ENCODE peak calls at places on chromosomes 4 and X, in six cellular contexts. P, V, D, A, L and E are unnamed samples.

GRCh38 chrX:105314468-105314867 is 94.0 kb upstream of the TEX13A start:
- DNase-seq in P (no peak), V (no peak), D (no peak), A (no peak), L (no peak), E (no peak)

GRCh38 chr4:90220453-90220852 is 93.3 kb downstream of the CCSER1 start:
- DNase-seq in P (no peak), V (no peak), D (no peak), A (no peak), L (no peak), E (no peak)

GRCh38 chrX:102063445-102064074 is 61.9 kb upstream of the TCEAL2 start:
- DNase-seq in P (no peak), V (no peak), D (no peak), A (no peak), L (no peak), E (no peak)

GRCh38 chr4:26884486-26884988 is 23.9 kb downstream of the STIM2 start:
- DNase-seq in P (no peak), V (no peak), D (no peak), A (no peak), L (no peak), E (no peak)

GRCh38 chrX:132488092-132488749 is 617 bp downstream of the MBNL3 start:
- DNase-seq in P (no peak), V (peak), D (peak), A (no peak), L (no peak), E (no peak)

GRCh38 chrX:118660085-118660484 is 67.3 kb upstream of the IL13RA1 start:
- DNase-seq in P (no peak), V (no peak), D (no peak), A (no peak), L (no peak), E (no peak)

GRCh38 chrX:10519278-10519677 is 101.1 kb downstream of the MID1 start:
- DNase-seq in P (no peak), V (no peak), D (no peak), A (no peak), L (no peak), E (no peak)

GRCh38 chr4:2335729-2336101 is 73.8 kb upstream of the MXD4 start:
- DNase-seq in P (no peak), V (no peak), D (no peak), A (no peak), L (no peak), E (no peak)

GRCh38 chrX:39972340-39972739 is 125.4 kb downstream of the BCOR start:
- DNase-seq in P (peak), V (no peak), D (peak), A (peak), L (no peak), E (no peak)

GRCh38 chr4:16496501-16496900 is 270.2 kb upstream of the TAPT1 start:
- DNase-seq in P (no peak), V (no peak), D (peak), A (peak), L (peak), E (no peak)

GRCh38 chrX:15744181-15744867 is 6.3 kb downstream of the CA5B start:
- DNase-seq in P (no peak), V (no peak), D (no peak), A (no peak), L (no peak), E (no peak)

GRCh38 chr4:151100517-151100916 is 1.1 kb downstream of the RPS3A start:
- DNase-seq in P (no peak), V (no peak), D (no peak), A (no peak), L (no peak), E (no peak)

GRCh38 chr4:3121110-3121509 is 46.6 kb downstream of the HTT start:
- DNase-seq in P (no peak), V (no peak), D (no peak), A (no peak), L (no peak), E (no peak)

GRCh38 chrX:21847342-21847741 is 7.9 kb downstream of the MBTPS2 start:
- DNase-seq in P (no peak), V (no peak), D (no peak), A (no peak), L (no peak), E (peak)

GRCh38 chr4:123785515-123785914 is 388.9 kb downstream of the SPRY1 start:
- DNase-seq in P (no peak), V (no peak), D (peak), A (peak), L (no peak), E (no peak)

GRCh38 chr4:69823481-69824186 is 36.3 kb downstream of the SULT1E1 start:
- DNase-seq in P (no peak), V (peak), D (peak), A (no peak), L (peak), E (no peak)

GRCh38 chrX:41066969-41067368 is 18.3 kb upstream of the USP9X start:
- DNase-seq in P (no peak), V (no peak), D (no peak), A (no peak), L (no peak), E (no peak)

GRCh38 chr4:30005995-30006394 is 714.2 kb upstream of the PCDH7 start:
- DNase-seq in P (no peak), V (no peak), D (no peak), A (no peak), L (no peak), E (no peak)

GRCh38 chrX:153411988-153412574 is 809 bp downstream of the ZFP92 start:
- DNase-seq in P (no peak), V (no peak), D (no peak), A (no peak), L (no peak), E (no peak)

GRCh38 chrX:48896611-48897011 is 957 bp downstream of the TIMM17B start:
- DNase-seq in P (no peak), V (no peak), D (peak), A (no peak), L (no peak), E (no peak)

GRCh38 chr4:1055721-1056590 is 44.5 kb downstream of the FGFRL1 start:
- DNase-seq in P (no peak), V (peak), D (peak), A (no peak), L (no peak), E (no peak)

GRCh38 chrX:63275127-63275526 is 76.0 kb downstream of the SPIN4 start:
- DNase-seq in P (no peak), V (peak), D (peak), A (no peak), L (peak), E (no peak)

GRCh38 chrX:56498756-56499155 is 64.7 kb upstream of the UBQLN2 start:
- DNase-seq in P (no peak), V (no peak), D (no peak), A (no peak), L (no peak), E (no peak)

GRCh38 chr4:22778547-22779163 is 85.9 kb downstream of the GBA3 start:
- DNase-seq in P (no peak), V (no peak), D (no peak), A (no peak), L (no peak), E (no peak)

GRCh38 chr4:113471141-113471860 is 290.2 kb downstream of the CAMK2D start:
- DNase-seq in P (no peak), V (no peak), D (peak), A (no peak), L (no peak), E (no peak)

GRCh38 chr4:7007944-7008343 is 35.2 kb upstream of the TADA2B start:
- DNase-seq in P (no peak), V (no peak), D (no peak), A (no peak), L (no peak), E (no peak)

GRCh38 chrX:39335447-39336235 is 534.4 kb downstream of the MID1IP1 start:
- DNase-seq in P (no peak), V (no peak), D (no peak), A (no peak), L (no peak), E (peak)